ENCODE peak calls at places on chromosomes 4 and X, in five cellular contexts. Z is CD8-positive, alpha-beta T cell; T is astrocyte of the spinal cord; G is left ventricle myocardium inferior; P is AG04449. E is an unnamed sample.
A peak's percentile ranks its signal among the peaks of the same experiment; 100 is the strongest.

GRCh38 chr4:116020141-116020722 is 906.8 kb upstream of the NDST4 start:
- DNase-seq in Z (no peak), T (no peak), G (no peak), P (no peak), E (no peak)

GRCh38 chr4:150818661-150819060 is 196.4 kb downstream of the LRBA start:
- DNase-seq in Z (no peak), T (peak; percentile 57), G (no peak), P (peak; percentile 59), E (no peak)

GRCh38 chrX:68114573-68115199 is 318.6 kb downstream of the OPHN1 start:
- DNase-seq in Z (no peak), T (peak; percentile 37), G (no peak), P (no peak), E (no peak)

GRCh38 chrX:55149242-55149641 is 60.4 kb downstream of the PAGE2 start:
- DNase-seq in Z (no peak), T (no peak), G (no peak), P (no peak), E (no peak)

GRCh38 chr4:74370912-74371311 is 6.0 kb downstream of the EREG start:
- DNase-seq in Z (no peak), T (peak; percentile 58), G (no peak), P (no peak), E (no peak)

GRCh38 chr4:108172780-108173598 is 4.3 kb upstream of the LEF1 start:
- DNase-seq in Z (peak; percentile 72), T (peak; percentile 88), G (no peak), P (no peak), E (no peak)

GRCh38 chr4:88672987-88673386 is 24.6 kb downstream of the NAP1L5 start:
- DNase-seq in Z (peak; percentile 25), T (peak; percentile 56), G (no peak), P (no peak), E (no peak)

GRCh38 chrX:1906028-1906427 is 291.2 kb downstream of the ASMT start:
- DNase-seq in Z (no peak), T (no peak), G (no peak), P (no peak), E (no peak)

GRCh38 chr4:118997601-118998000 is 108.9 kb downstream of the SYNPO2 start:
- DNase-seq in Z (no peak), T (no peak), G (no peak), P (peak; percentile 70), E (no peak)

GRCh38 chrX:31252133-31252532 is 180.3 kb upstream of the FTHL17 start:
- DNase-seq in Z (no peak), T (no peak), G (no peak), P (no peak), E (no peak)

GRCh38 chr4:89411539-89411938 is 103.9 kb upstream of the GPRIN3 start:
- DNase-seq in Z (no peak), T (no peak), G (no peak), P (no peak), E (no peak)

GRCh38 chrX:101462892-101463291 is 22.4 kb upstream of the ARMCX4 start:
- DNase-seq in Z (no peak), T (peak; percentile 22), G (no peak), P (no peak), E (no peak)
- TF ChIP-seq CTCF in Z (no peak), T (peak; percentile 42), G (no peak), P (peak; percentile 32), E (peak; percentile 44)

GRCh38 chrX:115562492-115562872 is 1.5 kb downstream of the PLS3 start:
- DNase-seq in Z (no peak), T (no peak), G (no peak), P (no peak), E (no peak)
- H3K4me3 ChIP-seq in Z (no peak overlapping the region), T (peak overlapping the region; percentile 74), G (peak overlapping the region; percentile 83), P (peak overlapping the region; percentile 75), E (peak overlapping the region; percentile 71)

GRCh38 chr4:16284050-16284449 is 57.8 kb upstream of the TAPT1 start:
- DNase-seq in Z (no peak), T (no peak), G (no peak), P (no peak), E (no peak)

GRCh38 chr4:16278178-16278577 is 51.9 kb upstream of the TAPT1 start:
- DNase-seq in Z (no peak), T (no peak), G (no peak), P (no peak), E (no peak)
- TF ChIP-seq CTCF in Z (no peak), T (peak; percentile 10), G (peak; percentile 16), P (peak; percentile 16), E (peak; percentile 32)

GRCh38 chr4:2907706-2908293 is 55.4 kb downstream of the NOP14 start:
- DNase-seq in Z (no peak), T (no peak), G (no peak), P (no peak), E (no peak)
- H3K4me3 ChIP-seq in Z (no peak overlapping the region), T (no peak overlapping the region), G (no peak overlapping the region), P (no peak overlapping the region), E (no peak overlapping the region)

GRCh38 chrX:106484233-106484632 is 127.5 kb upstream of the RADX start:
- DNase-seq in Z (no peak), T (no peak), G (no peak), P (no peak), E (no peak)

GRCh38 chrX:106479920-106480319 is 131.9 kb upstream of the RADX start:
- DNase-seq in Z (no peak), T (no peak), G (no peak), P (no peak), E (no peak)

GRCh38 chrX:106481341-106481740 is 130.4 kb upstream of the RADX start:
- DNase-seq in Z (peak; percentile 22), T (peak; percentile 47), G (no peak), P (no peak), E (peak; percentile 12)
- TF ChIP-seq CTCF in Z (peak; percentile 54), T (peak; percentile 75), G (peak; percentile 73), P (peak; percentile 31), E (peak; percentile 71)

DNA sequence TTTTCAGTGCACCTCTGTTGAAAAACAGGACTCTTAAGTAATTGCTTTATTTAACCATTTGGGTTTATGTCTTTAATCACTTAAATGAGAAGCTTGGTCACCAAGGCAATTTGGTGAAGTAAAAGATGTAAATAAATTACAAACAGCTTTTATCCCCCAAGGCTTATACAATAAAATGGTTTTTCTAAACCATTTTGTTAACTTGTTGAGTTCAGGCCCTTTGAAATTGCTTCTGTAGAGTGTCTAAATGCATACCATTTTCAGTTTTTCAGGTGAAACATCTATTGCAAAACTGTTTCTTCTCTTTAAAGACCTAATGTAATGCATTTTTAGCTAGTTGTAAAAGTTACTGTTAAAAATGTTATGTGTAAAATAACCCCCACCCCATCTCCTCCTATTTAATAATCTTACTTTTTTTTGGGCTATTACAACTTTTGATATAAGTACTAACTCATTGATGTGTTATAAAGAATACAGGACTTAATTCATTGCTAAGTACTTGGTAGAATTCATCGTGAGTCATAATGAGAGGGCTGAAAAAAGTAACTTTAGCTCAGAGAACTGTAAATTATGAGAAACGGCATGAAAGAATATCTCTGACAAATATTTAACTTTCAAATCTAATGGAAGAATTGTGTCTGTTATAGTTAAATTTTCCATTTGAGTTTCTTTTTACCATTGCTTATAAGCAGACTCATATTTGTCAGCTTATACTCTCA is 4.5 kb downstream of the RAPGEF2 start:
- DNase-seq in Z (no peak), T (peak; percentile 53), G (no peak), P (no peak), E (no peak)
- H3K4me3 ChIP-seq in Z (no peak overlapping the region), T (no peak overlapping the region), G (peak overlapping the region; percentile 96), P (no peak overlapping the region), E (no peak overlapping the region)

DNA sequence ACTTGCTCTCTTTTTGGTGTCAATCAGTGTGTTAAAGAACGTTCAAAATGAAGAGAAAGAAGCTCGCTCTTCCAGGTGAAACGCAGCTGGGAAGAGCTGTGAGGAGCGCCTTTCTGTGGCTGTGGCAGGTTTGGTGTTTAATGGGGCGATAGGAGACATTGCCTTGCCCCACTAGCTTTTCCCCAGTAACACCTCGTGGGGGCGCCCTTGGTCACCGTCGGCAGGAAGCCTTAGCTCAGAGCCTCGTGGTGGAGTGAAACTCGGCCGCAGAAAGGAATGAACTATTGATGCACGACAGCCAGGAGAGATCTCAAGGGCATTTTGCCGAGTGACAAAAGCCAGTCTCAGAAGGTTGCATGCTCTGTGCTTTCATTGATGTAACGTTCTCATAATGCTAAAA is 65.1 kb downstream of the GPR143 start:
- DNase-seq in Z (no peak), T (no peak), G (no peak), P (no peak), E (no peak)
- TF ChIP-seq CTCF in Z (no peak), T (no peak), G (no peak), P (no peak), E (no peak)

E was measured in epithelial cell of proximal tubule.